ENCODE peak calls at places on chromosomes 12 and 14, in four cellular contexts. B is activated T-cell treated with anti-CD3 and anti-CD28 coated beads for 48 hours, A is dorsolateral prefrontal cortex, Z is COR-L47. C is an unnamed sample.
A peak's percentile ranks its signal among the peaks of the same experiment; 100 is the strongest.

GRCh38 chr12:52004042-52004648 is 2.6 kb upstream of the TAMALIN start:
- DNase-seq in B (no peak), Z (peak; percentile 82), A (peak; percentile 77), C (no peak)

GRCh38 chr14:20803221-20803620 is 577 bp upstream of the RNASE1 start:
- DNase-seq in B (no peak), Z (no peak), A (no peak), C (no peak)

GRCh38 chr14:105517096-105517495 is 9.3 kb upstream of the TMEM121 start:
- DNase-seq in Z (no peak), B (no peak), A (no peak), C (no peak)

GRCh38 chr14:56199095-56199975 is 81.1 kb downstream of the PELI2 start:
- DNase-seq in B (no peak), Z (no peak), A (no peak), C (no peak)

GRCh38 chr12:3752741-3753486 is at the start of gene CRACR2A:
- DNase-seq in Z (no peak), A (no peak), B (peak; percentile 86), C (peak; percentile 90)

GRCh38 chr12:103905730-103906349 is 24.4 kb upstream of the HSP90B1 start:
- DNase-seq in A (no peak), Z (no peak), B (no peak), C (no peak)

GRCh38 chr14:24171422-24172260 is at the start of gene REC8:
- DNase-seq in B (peak; percentile 72), A (peak; percentile 96), Z (peak; percentile 99), C (peak; percentile 93)

GRCh38 chr12:15772405-15773018 is 16.7 kb downstream of the EPS8 start:
- DNase-seq in Z (no peak), A (no peak), B (no peak), C (no peak)

GRCh38 chr12:59283012-59283411 is 312.8 kb upstream of the SLC16A7 start:
- DNase-seq in A (no peak), Z (no peak), B (no peak), C (no peak)

GRCh38 chr12:11929714-11930113 is 141.0 kb upstream of the BCL2L14 start:
- DNase-seq in A (no peak), Z (no peak), B (no peak), C (no peak)

GRCh38 chr12:45122776-45123380 is 72.0 kb upstream of the DBX2 start:
- DNase-seq in A (no peak), B (no peak), Z (no peak), C (no peak)

GRCh38 chr14:104105822-104106470 is 20.4 kb downstream of the ASPG start:
- DNase-seq in Z (no peak), B (no peak), A (peak; percentile 32), C (no peak)

GRCh38 chr14:83566567-83566966 is 1963.4 kb upstream of the FLRT2 start:
- DNase-seq in Z (no peak), A (no peak), B (no peak), C (no peak)

GRCh38 chr14:104591506-104592291 is 12.1 kb downstream of the C14orf180 start:
- DNase-seq in A (no peak), Z (no peak), B (no peak), C (no peak)

GRCh38 chr12:103012884-103013283 is 55.4 kb downstream of the ASCL1 start:
- DNase-seq in Z (no peak), B (no peak), A (peak; percentile 49), C (no peak)

GRCh38 chr12:58359084-58359483 is 417.7 kb downstream of the ATP23 start:
- DNase-seq in B (no peak), A (no peak), Z (no peak), C (no peak)

GRCh38 chr12:16555630-16556029 is 50.3 kb downstream of the LMO3 start:
- DNase-seq in A (no peak), Z (no peak), B (no peak), C (no peak)

GRCh38 chr12:95882080-95882479 is 23.3 kb downstream of the SNRPF start:
- DNase-seq in B (no peak), Z (no peak), A (no peak), C (no peak)

GRCh38 chr12:64268409-64268808 is 46.3 kb upstream of the KICS2 start:
- DNase-seq in B (no peak), A (no peak), Z (no peak), C (no peak)

GRCh38 chr14:98175436-98175835 is 1096.6 kb downstream of the BCL11B start:
- DNase-seq in A (no peak), Z (no peak), B (no peak), C (no peak)

GRCh38 chr12:125314051-125314882 is 249.0 kb downstream of the AACS start:
- DNase-seq in B (no peak), A (no peak), Z (no peak), C (no peak)

GRCh38 chr12:107356266-107356936 is 263.1 kb upstream of the CRY1 start:
- DNase-seq in B (no peak), A (no peak), Z (no peak), C (no peak)

GRCh38 chr14:65128096-65128495 is 25.8 kb upstream of the MAX start:
- DNase-seq in Z (no peak), A (no peak), B (no peak), C (no peak)

GRCh38 chr12:75694891-75695290 is 183.5 kb upstream of the KRR1 start:
- DNase-seq in B (no peak), Z (no peak), A (no peak), C (no peak)

GRCh38 chr12:96425973-96426372 is 25.7 kb upstream of the CDK17 start:
- DNase-seq in Z (no peak), A (no peak), B (no peak), C (no peak)

GRCh38 chr14:66105819-66106218 is 380.4 kb upstream of the CCDC196 start:
- DNase-seq in A (no peak), Z (no peak), B (no peak), C (no peak)

GRCh38 chr12:19988457-19988856 is 379.9 kb upstream of the PDE3A start:
- DNase-seq in A (no peak), B (no peak), Z (peak; percentile 2), C (no peak)